ENCODE peak calls at places on chromosomes 4 and X, in eight cellular contexts. One of them, this sample, is unnamed.

GRCh38 chr4:124803641-124804040 is 91.1 kb upstream of the ANKRD50 start:
- DNase-seq in Panc1: no peak
- DNase-seq in heart left ventricle: no peak
- DNase-seq in cardiac muscle cell: peak; percentile 22
- DNase-seq in fibroblast of lung: peak; percentile 48
- DNase-seq in ovary: no peak
- DNase-seq in endothelial cell of umbilical vein: peak; percentile 59
- DNase-seq in upper lobe of right lung: no peak
- DNase-seq in this sample: no peak

GRCh38 chr4:184295206-184295605 is 77.5 kb upstream of the ENPP6 start:
- DNase-seq in Panc1: no peak
- DNase-seq in heart left ventricle: no peak
- DNase-seq in cardiac muscle cell: no peak
- DNase-seq in fibroblast of lung: no peak
- DNase-seq in ovary: no peak
- DNase-seq in endothelial cell of umbilical vein: no peak
- DNase-seq in upper lobe of right lung: no peak
- DNase-seq in this sample: no peak

GRCh38 chr4:95393821-95394220 is 155.0 kb downstream of the UNC5C start:
- DNase-seq in Panc1: no peak
- DNase-seq in heart left ventricle: no peak
- DNase-seq in cardiac muscle cell: no peak
- DNase-seq in fibroblast of lung: no peak
- DNase-seq in ovary: no peak
- DNase-seq in endothelial cell of umbilical vein: no peak
- DNase-seq in upper lobe of right lung: no peak
- DNase-seq in this sample: no peak

GRCh38 chr4:40289366-40290188 is 45.6 kb upstream of the CHRNA9 start:
- DNase-seq in Panc1: no peak
- DNase-seq in heart left ventricle: no peak
- DNase-seq in cardiac muscle cell: no peak
- DNase-seq in fibroblast of lung: peak; percentile 48
- DNase-seq in ovary: no peak
- DNase-seq in endothelial cell of umbilical vein: no peak
- DNase-seq in upper lobe of right lung: no peak
- DNase-seq in this sample: no peak

GRCh38 chr4:102815981-102816380 is 11.4 kb downstream of the UBE2D3 start:
- DNase-seq in Panc1: peak; percentile 55
- DNase-seq in heart left ventricle: no peak
- DNase-seq in cardiac muscle cell: peak; percentile 48
- DNase-seq in fibroblast of lung: peak; percentile 93
- DNase-seq in ovary: no peak
- DNase-seq in endothelial cell of umbilical vein: peak; percentile 19
- DNase-seq in upper lobe of right lung: no peak
- DNase-seq in this sample: no peak

GRCh38 chrX:37926700-37927099 is 79.3 kb upstream of the DYNLT3 start:
- DNase-seq in Panc1: no peak
- DNase-seq in heart left ventricle: no peak
- DNase-seq in cardiac muscle cell: peak; percentile 59
- DNase-seq in fibroblast of lung: peak; percentile 37
- DNase-seq in ovary: no peak
- DNase-seq in endothelial cell of umbilical vein: peak; percentile 29
- DNase-seq in upper lobe of right lung: no peak
- DNase-seq in this sample: peak; percentile 21

GRCh38 chr4:13530823-13531608 is 13.3 kb downstream of the NKX3-2 start:
- DNase-seq in Panc1: no peak
- DNase-seq in heart left ventricle: no peak
- DNase-seq in cardiac muscle cell: no peak
- DNase-seq in fibroblast of lung: no peak
- DNase-seq in ovary: no peak
- DNase-seq in endothelial cell of umbilical vein: no peak
- DNase-seq in upper lobe of right lung: no peak
- DNase-seq in this sample: peak; percentile 69

GRCh38 chrX:1491851-1492349 is 39.2 kb upstream of the ASMTL start:
- DNase-seq in Panc1: no peak
- DNase-seq in heart left ventricle: no peak
- DNase-seq in cardiac muscle cell: peak; percentile 20
- DNase-seq in fibroblast of lung: no peak
- DNase-seq in ovary: no peak
- DNase-seq in endothelial cell of umbilical vein: no peak
- DNase-seq in upper lobe of right lung: peak; percentile 47
- DNase-seq in this sample: peak; percentile 74

GRCh38 chrX:77426811-77427210 is 20.4 kb upstream of the FGF16 start:
- DNase-seq in Panc1: no peak
- DNase-seq in heart left ventricle: no peak
- DNase-seq in cardiac muscle cell: peak; percentile 49
- DNase-seq in fibroblast of lung: peak; percentile 69
- DNase-seq in ovary: no peak
- DNase-seq in endothelial cell of umbilical vein: peak; percentile 59
- DNase-seq in upper lobe of right lung: no peak
- DNase-seq in this sample: no peak

GRCh38 chr4:113882668-113883067 is 96.8 kb downstream of the ARSJ start:
- DNase-seq in Panc1: no peak
- DNase-seq in heart left ventricle: no peak
- DNase-seq in cardiac muscle cell: peak; percentile 16
- DNase-seq in fibroblast of lung: peak; percentile 42
- DNase-seq in ovary: no peak
- DNase-seq in endothelial cell of umbilical vein: peak; percentile 97
- DNase-seq in upper lobe of right lung: no peak
- DNase-seq in this sample: no peak

GRCh38 chr4:159101983-159102622 is 776 bp upstream of the RAPGEF2 start:
- DNase-seq in Panc1: no peak
- DNase-seq in heart left ventricle: no peak
- DNase-seq in cardiac muscle cell: peak; percentile 20
- DNase-seq in fibroblast of lung: no peak
- DNase-seq in ovary: no peak
- DNase-seq in endothelial cell of umbilical vein: no peak
- DNase-seq in upper lobe of right lung: no peak
- DNase-seq in this sample: peak; percentile 40

DNA sequence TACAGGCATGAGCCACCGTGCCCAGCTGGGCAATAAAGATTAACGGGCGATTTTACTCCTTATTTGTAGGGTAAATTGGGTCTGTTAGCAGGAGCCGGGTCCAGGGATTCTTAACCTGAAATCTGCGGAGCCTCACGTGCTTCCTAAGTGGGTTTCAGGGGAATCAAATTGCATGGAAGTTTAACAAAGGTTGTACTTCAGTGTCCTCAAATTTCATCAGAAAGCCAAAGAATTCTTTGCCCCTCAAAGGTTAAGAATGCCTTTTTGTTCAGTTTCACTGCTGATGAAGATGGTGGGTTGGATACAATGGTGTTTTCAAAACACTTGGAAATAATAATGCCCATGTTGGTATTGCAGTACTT is 67.9 kb downstream of the AFF1 start:
- DNase-seq in Panc1: no peak
- DNase-seq in heart left ventricle: no peak
- DNase-seq in cardiac muscle cell: no peak
- DNase-seq in fibroblast of lung: no peak
- DNase-seq in ovary: no peak
- DNase-seq in endothelial cell of umbilical vein: no peak
- DNase-seq in upper lobe of right lung: no peak
- DNase-seq in this sample: peak; percentile 19
- H3K4me1 ChIP-seq in Panc1: no peaks in the 10 kb centered on the region
- H3K4me1 ChIP-seq in heart left ventricle: peaks cover 48% of the 10 kb centered on the region
- H3K4me1 ChIP-seq in cardiac muscle cell: peaks cover 11% of the 10 kb centered on the region
- H3K4me1 ChIP-seq in fibroblast of lung: peaks cover 9% of the 10 kb centered on the region
- H3K4me1 ChIP-seq in ovary: peaks cover 13% of the 10 kb centered on the region
- H3K4me1 ChIP-seq in endothelial cell of umbilical vein: peaks cover 31% of the 10 kb centered on the region
- H3K4me1 ChIP-seq in upper lobe of right lung: peaks cover 26% of the 10 kb centered on the region
- H3K4me1 ChIP-seq in this sample: peaks cover 64% of the 10 kb centered on the region

DNA sequence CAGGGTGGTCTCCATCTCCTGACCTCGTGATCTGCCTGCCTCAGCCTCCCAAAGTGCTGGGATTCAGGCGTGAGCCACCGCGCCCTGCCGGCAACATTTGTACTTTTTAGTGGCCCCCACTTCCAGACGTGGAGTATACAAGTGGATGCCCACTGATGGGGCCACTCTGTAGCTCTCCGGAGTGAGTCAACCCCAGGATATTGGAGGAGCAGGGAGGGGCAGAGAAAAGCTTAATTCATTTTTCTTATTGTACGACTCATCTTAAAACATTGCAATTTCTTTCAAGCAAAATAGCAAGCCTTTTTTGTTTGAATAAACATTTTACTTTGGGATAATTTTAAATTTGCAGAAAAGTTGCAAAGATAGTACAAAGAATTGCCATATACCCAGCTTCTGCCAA is 34.6 kb downstream of the FAM9C start:
- DNase-seq in Panc1: no peak
- DNase-seq in heart left ventricle: no peak
- DNase-seq in cardiac muscle cell: no peak
- DNase-seq in fibroblast of lung: peak; percentile 30
- DNase-seq in ovary: no peak
- DNase-seq in endothelial cell of umbilical vein: no peak
- DNase-seq in upper lobe of right lung: no peak
- DNase-seq in this sample: no peak
- H3K4me1 ChIP-seq in Panc1: peaks cover 10% of the 10 kb centered on the region
- H3K4me1 ChIP-seq in heart left ventricle: peaks cover 24% of the 10 kb centered on the region
- H3K4me1 ChIP-seq in cardiac muscle cell: no peaks in the 10 kb centered on the region
- H3K4me1 ChIP-seq in fibroblast of lung: no peaks in the 10 kb centered on the region
- H3K4me1 ChIP-seq in ovary: peaks cover 6% of the 10 kb centered on the region
- H3K4me1 ChIP-seq in endothelial cell of umbilical vein: peaks cover 3% of the 10 kb centered on the region
- H3K4me1 ChIP-seq in upper lobe of right lung: peaks cover 25% of the 10 kb centered on the region
- H3K4me1 ChIP-seq in this sample: peaks cover 5% of the 10 kb centered on the region

GRCh38 chr4:108114503-108114902 is 54.2 kb downstream of the LEF1 start:
- DNase-seq in Panc1: no peak
- DNase-seq in heart left ventricle: no peak
- DNase-seq in cardiac muscle cell: no peak
- DNase-seq in fibroblast of lung: no peak
- DNase-seq in ovary: no peak
- DNase-seq in endothelial cell of umbilical vein: no peak
- DNase-seq in upper lobe of right lung: no peak
- DNase-seq in this sample: peak; percentile 8

GRCh38 chr4:108116423-108117168 is 52.1 kb downstream of the LEF1 start:
- DNase-seq in Panc1: no peak
- DNase-seq in heart left ventricle: no peak
- DNase-seq in cardiac muscle cell: no peak
- DNase-seq in fibroblast of lung: no peak
- DNase-seq in ovary: no peak
- DNase-seq in endothelial cell of umbilical vein: no peak
- DNase-seq in upper lobe of right lung: no peak
- DNase-seq in this sample: no peak

GRCh38 chr4:108117473-108118182 is 51.1 kb downstream of the LEF1 start:
- DNase-seq in Panc1: no peak
- DNase-seq in heart left ventricle: no peak
- DNase-seq in cardiac muscle cell: peak; percentile 5
- DNase-seq in fibroblast of lung: peak; percentile 12
- DNase-seq in ovary: no peak
- DNase-seq in endothelial cell of umbilical vein: no peak
- DNase-seq in upper lobe of right lung: no peak
- DNase-seq in this sample: peak; percentile 90

GRCh38 chr4:108113229-108113628 is 55.5 kb downstream of the LEF1 start:
- DNase-seq in Panc1: no peak
- DNase-seq in heart left ventricle: no peak
- DNase-seq in cardiac muscle cell: no peak
- DNase-seq in fibroblast of lung: no peak
- DNase-seq in ovary: no peak
- DNase-seq in endothelial cell of umbilical vein: no peak
- DNase-seq in upper lobe of right lung: no peak
- DNase-seq in this sample: no peak

DNA sequence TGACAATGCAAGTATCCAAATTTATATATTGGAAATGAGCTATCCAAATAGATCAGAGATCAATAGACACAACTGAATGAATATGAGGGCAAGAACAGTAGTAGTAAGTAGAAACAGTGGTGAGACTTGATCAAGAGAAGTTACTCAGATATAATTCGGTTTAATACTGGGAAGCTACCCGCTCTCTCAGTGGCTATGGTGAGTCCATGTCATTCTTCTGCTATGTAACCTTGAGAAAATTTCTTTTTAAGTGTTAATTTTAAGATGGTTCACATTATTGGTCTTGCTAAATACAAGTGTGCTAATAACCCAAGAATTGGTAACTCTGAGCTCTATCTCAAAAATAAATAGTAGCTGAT is 53.6 kb downstream of the LEF1 start:
- DNase-seq in Panc1: no peak
- DNase-seq in heart left ventricle: no peak
- DNase-seq in cardiac muscle cell: no peak
- DNase-seq in fibroblast of lung: no peak
- DNase-seq in ovary: no peak
- DNase-seq in endothelial cell of umbilical vein: no peak
- DNase-seq in upper lobe of right lung: no peak
- DNase-seq in this sample: no peak
- H3K4me1 ChIP-seq in Panc1: peaks cover 8% of the 10 kb centered on the region
- H3K4me1 ChIP-seq in heart left ventricle: no peaks in the 10 kb centered on the region
- H3K4me1 ChIP-seq in cardiac muscle cell: peaks cover 65% of the 10 kb centered on the region
- H3K4me1 ChIP-seq in fibroblast of lung: no peaks in the 10 kb centered on the region
- H3K4me1 ChIP-seq in ovary: no peaks in the 10 kb centered on the region
- H3K4me1 ChIP-seq in endothelial cell of umbilical vein: no peaks in the 10 kb centered on the region
- H3K4me1 ChIP-seq in upper lobe of right lung: no peaks in the 10 kb centered on the region
- H3K4me1 ChIP-seq in this sample: peaks cover 46% of the 10 kb centered on the region

GRCh38 chr4:87076690-87077358 is 142.0 kb downstream of the AFF1 start:
- DNase-seq in Panc1: no peak
- DNase-seq in heart left ventricle: no peak
- DNase-seq in cardiac muscle cell: no peak
- DNase-seq in fibroblast of lung: no peak
- DNase-seq in ovary: no peak
- DNase-seq in endothelial cell of umbilical vein: no peak
- DNase-seq in upper lobe of right lung: no peak
- DNase-seq in this sample: no peak
- H3K4me1 ChIP-seq in Panc1: no peaks in the 10 kb centered on the region
- H3K4me1 ChIP-seq in heart left ventricle: peaks cover 70% of the 10 kb centered on the region
- H3K4me1 ChIP-seq in cardiac muscle cell: peaks cover 31% of the 10 kb centered on the region
- H3K4me1 ChIP-seq in fibroblast of lung: peaks cover 11% of the 10 kb centered on the region
- H3K4me1 ChIP-seq in ovary: peaks cover 17% of the 10 kb centered on the region
- H3K4me1 ChIP-seq in endothelial cell of umbilical vein: peaks cover 29% of the 10 kb centered on the region
- H3K4me1 ChIP-seq in upper lobe of right lung: peaks cover 74% of the 10 kb centered on the region
- H3K4me1 ChIP-seq in this sample: peaks cover 40% of the 10 kb centered on the region

DNA sequence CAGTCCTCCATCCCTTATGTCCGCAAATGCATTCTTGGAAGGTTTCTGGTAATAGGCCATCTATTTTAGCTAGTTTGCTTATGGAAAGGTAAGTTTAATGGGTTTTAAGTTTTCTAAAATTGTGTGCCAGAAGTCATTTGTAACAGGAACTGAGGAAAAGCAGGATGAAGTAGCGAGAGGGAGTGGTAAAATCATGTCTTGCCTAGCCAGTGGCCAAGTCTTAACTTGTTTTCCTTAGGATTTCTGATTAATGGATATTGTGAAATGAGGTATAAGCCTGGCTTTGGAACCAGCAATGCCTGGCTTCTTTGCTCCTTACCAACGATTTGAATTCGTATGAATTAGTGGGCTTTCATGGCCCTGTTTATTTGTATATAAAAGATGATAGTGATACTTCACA is 7.3 kb downstream of the SEC24B start:
- DNase-seq in Panc1: no peak
- DNase-seq in heart left ventricle: no peak
- DNase-seq in cardiac muscle cell: peak; percentile 24
- DNase-seq in fibroblast of lung: peak; percentile 56
- DNase-seq in ovary: no peak
- DNase-seq in endothelial cell of umbilical vein: peak; percentile 24
- DNase-seq in upper lobe of right lung: no peak
- DNase-seq in this sample: no peak
- H3K4me1 ChIP-seq in Panc1: peaks cover 12% of the 10 kb centered on the region
- H3K4me1 ChIP-seq in heart left ventricle: peaks cover 54% of the 10 kb centered on the region
- H3K4me1 ChIP-seq in cardiac muscle cell: peaks cover 9% of the 10 kb centered on the region
- H3K4me1 ChIP-seq in fibroblast of lung: no peaks in the 10 kb centered on the region
- H3K4me1 ChIP-seq in ovary: peaks cover 11% of the 10 kb centered on the region
- H3K4me1 ChIP-seq in endothelial cell of umbilical vein: peaks cover 22% of the 10 kb centered on the region
- H3K4me1 ChIP-seq in upper lobe of right lung: peaks cover 62% of the 10 kb centered on the region
- H3K4me1 ChIP-seq in this sample: peaks cover 11% of the 10 kb centered on the region

This sample was measured in neural progenitor cell.